ENCODE peak calls at places on chromosomes 16 and 17, in four cellular contexts. One of them, this sample, is unnamed.

GRCh38 chr16:31458073-31458834 is 1.0 kb upstream of the ARMC5 start:
- DNase-seq in spleen: peak
- DNase-seq in vagina: no peak
- DNase-seq in stomach: peak
- DNase-seq in this sample: peak

GRCh38 chr17:76274559-76274956 is 9.4 kb downstream of the UBALD2 start:
- DNase-seq in stomach: no peak
- DNase-seq in spleen: no peak
- DNase-seq in vagina: no peak
- DNase-seq in this sample: no peak

GRCh38 chr16:79165541-79165940 is 435.0 kb downstream of the MAF start:
- DNase-seq in spleen: no peak
- DNase-seq in vagina: no peak
- DNase-seq in stomach: no peak
- DNase-seq in this sample: no peak

GRCh38 chr16:1992475-1993292 is 2.9 kb downstream of the SYNGR3 start:
- DNase-seq in vagina: no peak
- DNase-seq in spleen: no peak
- DNase-seq in stomach: no peak
- DNase-seq in this sample: no peak

GRCh38 chr16:30369091-30369937 is 980 bp downstream of the TBC1D10B start:
- DNase-seq in stomach: no peak
- DNase-seq in spleen: peak
- DNase-seq in vagina: peak
- DNase-seq in this sample: no peak

GRCh38 chr16:11636172-11636721 is 32.0 kb upstream of the SNN start:
- DNase-seq in stomach: peak
- DNase-seq in spleen: no peak
- DNase-seq in vagina: no peak
- DNase-seq in this sample: no peak

GRCh38 chr16:27324851-27325301 is 11.1 kb downstream of the IL4R start:
- DNase-seq in stomach: no peak
- DNase-seq in vagina: no peak
- DNase-seq in spleen: peak
- DNase-seq in this sample: no peak

GRCh38 chr17:81020767-81021497 is 14.0 kb upstream of the BAIAP2 start:
- DNase-seq in vagina: no peak
- DNase-seq in spleen: peak
- DNase-seq in stomach: no peak
- DNase-seq in this sample: no peak

GRCh38 chr16:61549332-61549731 is 486.9 kb downstream of the CDH8 start:
- DNase-seq in spleen: no peak
- DNase-seq in stomach: no peak
- DNase-seq in vagina: no peak
- DNase-seq in this sample: no peak

GRCh38 chr17:5019475-5019956 is 15.7 kb downstream of the SLC52A1 start:
- DNase-seq in stomach: no peak
- DNase-seq in vagina: no peak
- DNase-seq in spleen: no peak
- DNase-seq in this sample: no peak

GRCh38 chr16:65123846-65124513 is 2.1 kb upstream of the CDH11 start:
- DNase-seq in spleen: peak
- DNase-seq in vagina: no peak
- DNase-seq in stomach: no peak
- DNase-seq in this sample: no peak

GRCh38 chr17:35081638-35082037 is 18.1 kb upstream of the RFFL start:
- DNase-seq in spleen: no peak
- DNase-seq in stomach: no peak
- DNase-seq in vagina: no peak
- DNase-seq in this sample: no peak

GRCh38 chr17:17511971-17512858 is 16.0 kb upstream of the RASD1 start:
- DNase-seq in stomach: peak
- DNase-seq in vagina: no peak
- DNase-seq in spleen: peak
- DNase-seq in this sample: no peak

GRCh38 chr17:2852729-2853110 is 56.5 kb downstream of the RAP1GAP2 start:
- DNase-seq in spleen: peak
- DNase-seq in vagina: no peak
- DNase-seq in stomach: no peak
- DNase-seq in this sample: no peak

GRCh38 chr16:1990336-1991134 is 765 bp downstream of the SYNGR3 start:
- DNase-seq in stomach: peak
- DNase-seq in vagina: no peak
- DNase-seq in spleen: peak
- DNase-seq in this sample: no peak

GRCh38 chr17:56144205-56144604 is 9.1 kb upstream of the ANKFN1 start:
- DNase-seq in stomach: no peak
- DNase-seq in vagina: no peak
- DNase-seq in spleen: no peak
- DNase-seq in this sample: no peak

GRCh38 chr16:78786635-78787034 is 687.2 kb downstream of the WWOX start:
- DNase-seq in spleen: no peak
- DNase-seq in stomach: no peak
- DNase-seq in vagina: no peak
- DNase-seq in this sample: no peak

GRCh38 chr17:12973496-12974318 is 44.1 kb downstream of the ELAC2 start:
- DNase-seq in spleen: no peak
- DNase-seq in vagina: no peak
- DNase-seq in stomach: no peak
- DNase-seq in this sample: no peak

GRCh38 chr16:53995378-53995777 is 291.2 kb downstream of the IRX3 start:
- DNase-seq in stomach: no peak
- DNase-seq in spleen: no peak
- DNase-seq in vagina: no peak
- DNase-seq in this sample: no peak

GRCh38 chr16:88977028-88977844 is at the start of gene CBFA2T3:
- DNase-seq in spleen: peak
- DNase-seq in vagina: no peak
- DNase-seq in stomach: peak
- DNase-seq in this sample: no peak

GRCh38 chr17:32286518-32286900 is 20.9 kb downstream of the RHBDL3 start:
- DNase-seq in vagina: no peak
- DNase-seq in spleen: no peak
- DNase-seq in stomach: no peak
- DNase-seq in this sample: no peak

GRCh38 chr17:39927928-39928867 is 666 bp downstream of the LRRC3C start:
- DNase-seq in vagina: no peak
- DNase-seq in stomach: peak
- DNase-seq in spleen: peak
- DNase-seq in this sample: no peak

GRCh38 chr16:3029499-3030127 is 5.8 kb downstream of the THOC6 start:
- DNase-seq in stomach: no peak
- DNase-seq in spleen: peak
- DNase-seq in vagina: no peak
- DNase-seq in this sample: no peak

GRCh38 chr17:50850640-50851039 is 15.3 kb downstream of the WFIKKN2 start:
- DNase-seq in vagina: peak
- DNase-seq in spleen: no peak
- DNase-seq in stomach: no peak
- DNase-seq in this sample: no peak

GRCh38 chr16:31179153-31179746 is 689 bp upstream of the FUS start:
- DNase-seq in vagina: peak
- DNase-seq in spleen: no peak
- DNase-seq in stomach: no peak
- DNase-seq in this sample: no peak

GRCh38 chr17:48576479-48577309 is 1.5 kb downstream of the HOXB4 start:
- DNase-seq in vagina: no peak
- DNase-seq in stomach: no peak
- DNase-seq in spleen: no peak
- DNase-seq in this sample: no peak

GRCh38 chr16:4904942-4905615 is 31.9 kb downstream of the PPL start:
- DNase-seq in spleen: peak
- DNase-seq in vagina: no peak
- DNase-seq in stomach: no peak
- DNase-seq in this sample: no peak

GRCh38 chr16:54720259-54720658 is 210.4 kb upstream of the IRX5 start:
- DNase-seq in spleen: no peak
- DNase-seq in stomach: no peak
- DNase-seq in vagina: no peak
- DNase-seq in this sample: no peak

GRCh38 chr16:87765776-87766484 is at the start of gene KLHDC4:
- DNase-seq in spleen: peak
- DNase-seq in vagina: peak
- DNase-seq in stomach: peak
- DNase-seq in this sample: peak

GRCh38 chr16:65842067-65842466 is 524.4 kb upstream of the CDH5 start:
- DNase-seq in stomach: no peak
- DNase-seq in vagina: no peak
- DNase-seq in spleen: no peak
- DNase-seq in this sample: no peak

GRCh38 chr16:3846087-3846486 is 34.4 kb downstream of the CREBBP start:
- DNase-seq in vagina: no peak
- DNase-seq in stomach: no peak
- DNase-seq in spleen: no peak
- DNase-seq in this sample: no peak

GRCh38 chr17:60524463-60525346 is 1.3 kb downstream of the APPBP2 start:
- DNase-seq in vagina: peak
- DNase-seq in stomach: no peak
- DNase-seq in spleen: no peak
- DNase-seq in this sample: no peak

GRCh38 chr16:47037396-47037745 is 63.9 kb upstream of the DNAJA2 start:
- DNase-seq in spleen: no peak
- DNase-seq in stomach: peak
- DNase-seq in vagina: no peak
- DNase-seq in this sample: peak

GRCh38 chr16:84826558-84826941 is 6.8 kb downstream of the CRISPLD2 start:
- DNase-seq in stomach: peak
- DNase-seq in vagina: no peak
- DNase-seq in spleen: no peak
- DNase-seq in this sample: no peak

DNA sequence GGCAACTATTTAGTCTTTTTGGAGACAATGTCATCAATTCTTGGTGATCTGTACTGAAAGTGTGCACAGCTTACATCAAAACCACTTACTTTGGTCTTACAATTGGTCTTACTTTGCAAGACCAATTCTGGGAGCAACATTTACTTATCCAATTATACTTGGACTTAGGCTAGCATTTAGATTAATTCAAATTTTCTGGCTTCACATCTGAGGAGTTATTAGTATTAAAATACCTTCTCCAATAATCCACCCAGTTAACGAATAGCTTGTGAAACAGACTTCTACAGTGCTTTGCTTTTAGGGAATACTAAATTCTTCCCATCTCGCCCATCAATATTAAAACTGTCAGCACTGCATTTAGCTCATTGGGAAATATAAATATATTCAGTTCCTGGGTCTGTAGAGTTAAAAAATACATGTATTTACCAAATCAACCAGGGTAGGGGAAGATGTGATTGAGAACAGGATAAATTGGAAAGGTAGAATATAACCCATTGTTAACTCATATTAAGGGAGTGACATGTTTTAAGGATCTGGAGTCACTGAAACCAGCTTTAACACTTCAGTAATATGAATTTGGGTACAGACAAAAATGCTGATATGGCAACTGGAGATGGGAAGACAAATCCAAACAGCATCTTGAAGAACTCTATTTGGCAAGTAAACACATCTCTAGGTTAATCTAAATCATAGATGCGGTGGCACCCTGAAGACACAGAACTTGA is 9.2 kb upstream of the VEZF1 start:
- DNase-seq in vagina: no peak
- DNase-seq in spleen: no peak
- DNase-seq in stomach: no peak
- DNase-seq in this sample: no peak
- TF ChIP-seq POLR2AphosphoS5 in vagina: no peak
- TF ChIP-seq POLR2AphosphoS5 in spleen: no peak
- TF ChIP-seq POLR2AphosphoS5 in stomach: no peak
- TF ChIP-seq POLR2AphosphoS5 in this sample: no peak

GRCh38 chr16:67884684-67885083 is at the start of gene NRN1L:
- DNase-seq in spleen: peak
- DNase-seq in vagina: no peak
- DNase-seq in stomach: peak
- DNase-seq in this sample: peak
- TF ChIP-seq POLR2AphosphoS5 in spleen: peak
- TF ChIP-seq POLR2AphosphoS5 in vagina: peak
- TF ChIP-seq POLR2AphosphoS5 in stomach: no peak
- TF ChIP-seq POLR2AphosphoS5 in this sample: no peak

GRCh38 chr16:15765880-15766279 is 90.9 kb downstream of the MYH11 start:
- DNase-seq in stomach: no peak
- DNase-seq in vagina: no peak
- DNase-seq in spleen: no peak
- DNase-seq in this sample: no peak
- TF ChIP-seq POLR2AphosphoS5 in stomach: no peak
- TF ChIP-seq POLR2AphosphoS5 in vagina: no peak
- TF ChIP-seq POLR2AphosphoS5 in spleen: no peak
- TF ChIP-seq POLR2AphosphoS5 in this sample: no peak

DNA sequence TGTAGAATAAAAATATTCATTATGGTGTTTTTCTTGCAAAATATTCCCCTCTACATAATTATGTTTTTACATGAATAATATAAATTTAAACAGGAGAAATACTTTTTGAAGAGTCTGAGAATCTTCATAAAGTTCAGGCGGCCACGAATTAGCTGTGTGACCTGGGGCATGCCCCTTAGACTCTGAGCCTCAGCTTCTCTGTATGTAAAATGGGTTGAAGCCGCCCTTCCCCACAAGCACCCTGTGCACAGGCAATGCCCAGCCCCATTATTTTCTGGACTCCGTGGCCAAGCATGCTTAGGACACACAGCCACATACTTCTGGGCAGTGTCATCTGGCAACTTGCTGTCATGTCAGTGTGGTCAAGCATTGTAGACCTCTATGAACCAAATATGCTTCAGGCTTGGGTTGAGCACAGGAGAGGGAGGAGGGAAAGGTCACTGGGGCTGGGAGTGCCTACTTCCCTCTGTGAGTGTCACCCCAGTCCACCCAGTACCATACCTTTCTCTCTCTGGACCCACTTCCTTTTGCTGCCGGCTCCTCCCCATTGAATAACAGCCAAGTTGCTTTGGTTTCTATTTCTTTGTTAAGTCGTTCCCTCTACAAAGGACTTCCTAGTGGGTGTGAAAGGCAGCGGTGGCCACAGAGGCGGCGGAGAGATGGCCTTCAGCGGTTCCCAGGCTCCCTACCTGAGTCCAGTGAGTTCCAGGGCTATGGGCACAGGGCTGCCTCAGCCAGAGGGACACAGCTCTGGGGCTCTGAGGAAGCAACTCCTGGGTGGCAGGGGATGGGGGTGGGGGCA is at the start of gene LGALS9:
- DNase-seq in vagina: no peak
- DNase-seq in stomach: peak
- DNase-seq in spleen: peak
- DNase-seq in this sample: no peak
- TF ChIP-seq POLR2AphosphoS5 in vagina: no peak
- TF ChIP-seq POLR2AphosphoS5 in stomach: no peak
- TF ChIP-seq POLR2AphosphoS5 in spleen: peak
- TF ChIP-seq POLR2AphosphoS5 in this sample: no peak

This sample was measured in suprapubic skin.